ENCODE peak calls at places on chromosomes 4 and X, in five cellular contexts. Z is upper lobe of left lung, I is lower lobe of right lung, A is T-cell, E is aorta. Q is an unnamed sample.

GRCh38 chr4:138114434-138114833 is 127.7 kb downstream of the SLC7A11 start:
- ATAC-seq in Z (no peak), I (no peak), A (no peak), E (no peak), Q (no peak)

GRCh38 chr4:86338521-86338920 is 21.3 kb downstream of the MAPK10 start:
- ATAC-seq in Z (no peak), I (no peak), A (no peak), E (no peak), Q (no peak)

GRCh38 chr4:35525192-35525978 is 718.9 kb downstream of the ARAP2 start:
- ATAC-seq in Z (no peak), I (peak), A (no peak), E (no peak), Q (no peak)

GRCh38 chrX:154036513-154036912 is 16.8 kb upstream of the IRAK1 start:
- ATAC-seq in Z (no peak), I (no peak), A (no peak), E (no peak), Q (peak)

GRCh38 chr4:15794905-15795304 is 16.8 kb downstream of the CD38 start:
- ATAC-seq in Z (no peak), I (no peak), A (no peak), E (no peak), Q (peak)

GRCh38 chr4:47654972-47655693 is 170.1 kb downstream of the ATP10D start:
- ATAC-seq in Z (no peak), I (no peak), A (no peak), E (no peak), Q (peak)

GRCh38 chrX:154135458-154136229 is 8.4 kb upstream of the OPN1LW start:
- ATAC-seq in Z (no peak), I (no peak), A (peak), E (no peak), Q (peak)

GRCh38 chr4:15809058-15809457 is 30.9 kb downstream of the CD38 start:
- ATAC-seq in Z (no peak), I (peak), A (no peak), E (no peak), Q (peak)

GRCh38 chrX:134482371-134482770 is 22.4 kb downstream of the HPRT1 start:
- ATAC-seq in Z (no peak), I (no peak), A (no peak), E (no peak), Q (no peak)

GRCh38 chr4:119025440-119025839 is 110.2 kb upstream of the MYOZ2 start:
- ATAC-seq in Z (peak), I (peak), A (no peak), E (no peak), Q (no peak)

GRCh38 chrX:378443-378842 is 8.3 kb downstream of the PPP2R3B start:
- ATAC-seq in Z (peak), I (no peak), A (peak), E (no peak), Q (peak)

GRCh38 chrX:70168238-70169188 is 8.8 kb upstream of the DGAT2L6 start:
- ATAC-seq in Z (peak), I (peak), A (no peak), E (peak), Q (no peak)

GRCh38 chr4:39043697-39044363 is 11.6 kb upstream of the TMEM156 start:
- ATAC-seq in Z (no peak), I (peak), A (no peak), E (no peak), Q (peak)

GRCh38 chr4:6898763-6899162 is 10.9 kb upstream of the TBC1D14 start:
- ATAC-seq in Z (no peak), I (no peak), A (no peak), E (no peak), Q (peak)

GRCh38 chr4:71074452-71075299 is 81.2 kb downstream of the DCK start:
- ATAC-seq in Z (no peak), I (no peak), A (no peak), E (peak), Q (no peak)

GRCh38 chr4:116244771-116245170 is 840.6 kb downstream of the TRAM1L1 start:
- ATAC-seq in Z (no peak), I (no peak), A (no peak), E (no peak), Q (no peak)

GRCh38 chr4:19026281-19026680 is 1004.7 kb upstream of the LCORL start:
- ATAC-seq in Z (no peak), I (no peak), A (no peak), E (no peak), Q (no peak)

GRCh38 chrX:98398542-98398941 is 1514.8 kb downstream of the RPA4 start:
- ATAC-seq in Z (no peak), I (no peak), A (no peak), E (no peak), Q (no peak)

GRCh38 chrX:40040686-40041461 is 56.9 kb downstream of the BCOR start:
- ATAC-seq in Z (no peak), I (no peak), A (no peak), E (no peak), Q (peak)

GRCh38 chrX:148784859-148785655 is 284.6 kb downstream of the AFF2 start:
- ATAC-seq in Z (no peak), I (no peak), A (no peak), E (no peak), Q (no peak)

GRCh38 chr4:98529970-98530569 is 128.3 kb downstream of the TSPAN5 start:
- ATAC-seq in Z (no peak), I (no peak), A (no peak), E (no peak), Q (peak)

Q was measured in activated T-helper 17 cell treated with anti-CD3 and anti-CD28 coated beads, Interleukin-2, amount 50 U/mL, for 72 hours.